ENCODE peak calls at places on chromosomes 5 and 9, in six cellular contexts. M is dorsolateral prefrontal cortex, O is brain microvascular endothelial cell, G is Peyer's patch, W is heart left ventricle, H is HCT116. L is an unnamed sample.

GRCh38 chr5:26121343-26121742 is 917.0 kb downstream of the CDH9 start:
- DNase-seq in M (no peak), O (no peak), G (no peak), W (no peak), H (no peak), L (no peak)

GRCh38 chr5:38780950-38781349 is 64.9 kb upstream of the OSMR start:
- DNase-seq in M (peak; percentile 58), O (peak; percentile 78), G (peak; percentile 54), W (peak; percentile 76), H (no peak), L (peak; percentile 68)

GRCh38 chr9:95753762-95754465 is 121.6 kb upstream of the ERCC6L2 start:
- DNase-seq in M (no peak), O (no peak), G (no peak), W (no peak), H (no peak), L (no peak)

GRCh38 chr9:122518226-122518625 is 715 bp upstream of the OR1J4 start:
- DNase-seq in M (no peak), O (no peak), G (no peak), W (no peak), H (no peak), L (no peak)

GRCh38 chr5:91357012-91357634 is 26.0 kb downstream of the ARRDC3 start:
- DNase-seq in M (no peak), O (no peak), G (no peak), W (no peak), H (no peak), L (no peak)

GRCh38 chr5:137304227-137304874 is 194.8 kb downstream of the SPOCK1 start:
- DNase-seq in M (peak; percentile 41), O (no peak), G (no peak), W (peak; percentile 41), H (no peak), L (no peak)

GRCh38 chr9:16268037-16269010 is 602.1 kb downstream of the BNC2 start:
- DNase-seq in M (no peak), O (no peak), G (no peak), W (no peak), H (no peak), L (no peak)

GRCh38 chr5:89929173-89929572 is 480.4 kb downstream of the CETN3 start:
- DNase-seq in M (no peak), O (no peak), G (no peak), W (no peak), H (peak; percentile 28), L (no peak)

GRCh38 chr5:6466975-6467567 is 18.4 kb downstream of the UBE2QL1 start:
- DNase-seq in M (no peak), O (no peak), G (no peak), W (no peak), H (no peak), L (no peak)

GRCh38 chr9:136675477-136676296 is 11.6 kb downstream of the AGPAT2 start:
- DNase-seq in M (no peak), O (no peak), G (peak; percentile 79), W (no peak), H (no peak), L (no peak)

GRCh38 chr9:97735070-97735600 is 38.0 kb upstream of the XPA start:
- DNase-seq in M (no peak), O (no peak), G (no peak), W (no peak), H (no peak), L (no peak)

GRCh38 chr9:98429613-98430012 is 174.2 kb upstream of the TBC1D2 start:
- DNase-seq in M (no peak), O (no peak), G (no peak), W (no peak), H (no peak), L (no peak)

DNA sequence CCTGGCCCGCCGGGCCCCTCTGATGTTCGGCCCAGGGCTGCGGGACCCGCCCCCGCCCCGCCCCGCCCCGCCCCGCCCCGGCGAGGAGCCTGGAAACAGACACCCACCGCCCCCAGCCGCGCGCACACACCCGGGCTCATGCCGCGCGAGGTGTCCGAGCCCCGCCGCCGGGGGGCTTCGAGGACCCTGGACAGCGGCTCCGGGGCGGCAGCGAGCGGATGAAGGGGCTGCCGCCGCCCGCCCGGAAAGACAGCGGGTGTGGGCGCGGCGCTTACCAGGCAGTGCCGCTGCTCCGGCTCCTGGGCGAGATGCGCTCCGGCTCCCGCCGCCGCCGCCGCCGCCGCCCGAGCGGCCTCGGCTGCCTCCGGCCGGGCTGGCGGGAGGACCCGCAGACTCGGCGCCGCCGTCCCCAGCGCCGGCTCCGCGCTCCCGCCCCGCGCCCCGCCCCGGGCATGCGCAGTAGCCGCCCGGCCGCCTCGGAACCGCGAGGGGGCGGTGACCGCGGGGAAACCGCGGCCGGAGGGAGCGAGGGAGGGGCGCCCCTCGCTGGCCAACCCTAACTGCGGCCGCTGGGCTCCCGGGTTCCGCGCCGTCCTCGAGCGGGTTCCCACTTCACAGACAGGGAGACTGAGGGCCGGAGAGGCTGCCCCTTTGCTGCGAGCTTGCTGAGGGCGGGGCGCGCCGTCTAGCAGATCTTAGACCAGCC is at the start of gene GPRIN1:
- DNase-seq in M (no peak), O (no peak), G (peak; percentile 60), W (peak; percentile 57), H (peak; percentile 18), L (peak; percentile 63)
- TF ChIP-seq CTCF in M (peak; percentile 26), O (peak; percentile 16), G (no peak), W (no peak), H (peak; percentile 34), L (peak; percentile 38)

GRCh38 chr5:132103969-132104391 is 30.4 kb downstream of the CSF2 start:
- DNase-seq in M (no peak), O (no peak), G (no peak), W (no peak), H (no peak), L (no peak)
- H3K27ac ChIP-seq in M (no peak overlapping the region), O (peak overlapping the region; percentile 86), G (peak overlapping the region; percentile 74), W (no peak overlapping the region), H (peak overlapping the region; percentile 78), L (no peak overlapping the region)

GRCh38 chr5:42374722-42375273 is 48.4 kb upstream of the GHR start:
- DNase-seq in M (no peak), O (no peak), G (no peak), W (no peak), H (no peak), L (no peak)
- TF ChIP-seq CTCF in M (no peak), O (no peak), G (no peak), W (no peak), H (no peak), L (no peak)

GRCh38 chr5:71932649-71933338 is 174.5 kb upstream of the MAP1B start:
- DNase-seq in M (peak; percentile 51), O (peak; percentile 84), G (peak; percentile 81), W (peak; percentile 76), H (peak; percentile 36), L (peak; percentile 35)

GRCh38 chr5:71937906-71938698 is 169.2 kb upstream of the MAP1B start:
- DNase-seq in M (peak; percentile 79), O (no peak), G (no peak), W (peak; percentile 46), H (no peak), L (no peak)

DNA sequence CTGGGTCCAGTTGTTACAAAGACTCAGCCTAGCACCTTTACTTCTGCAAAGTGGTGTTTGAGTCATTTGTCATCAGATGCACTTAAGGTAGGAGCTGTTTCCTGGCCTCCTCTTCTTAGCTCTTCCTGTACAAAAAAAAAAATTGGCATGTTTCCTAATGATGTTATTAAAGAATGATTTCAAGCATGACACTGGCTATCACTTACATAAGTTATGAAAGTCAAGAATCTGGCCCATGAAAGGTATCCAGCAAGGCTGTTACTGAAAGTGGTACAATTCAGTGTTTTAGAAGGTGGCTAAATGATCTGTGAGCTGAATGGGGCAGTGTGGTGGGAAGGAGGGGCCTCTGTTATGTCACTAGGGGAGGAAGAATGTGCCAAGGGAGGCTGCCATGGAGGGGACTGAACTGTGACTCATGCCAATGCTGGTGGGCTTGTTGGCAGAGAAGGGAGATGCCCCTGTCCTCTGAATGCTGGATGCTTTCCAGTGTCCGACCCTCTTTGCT is 175.1 kb upstream of the MAP1B start:
- DNase-seq in M (no peak), O (no peak), G (peak; percentile 48), W (no peak), H (peak; percentile 21), L (no peak)
- H3K27ac ChIP-seq in M (peak overlapping the region; percentile 44), O (peak overlapping the region; percentile 32), G (peak overlapping the region; percentile 85), W (peak overlapping the region; percentile 20), H (peak overlapping the region; percentile 54), L (no peak overlapping the region)

DNA sequence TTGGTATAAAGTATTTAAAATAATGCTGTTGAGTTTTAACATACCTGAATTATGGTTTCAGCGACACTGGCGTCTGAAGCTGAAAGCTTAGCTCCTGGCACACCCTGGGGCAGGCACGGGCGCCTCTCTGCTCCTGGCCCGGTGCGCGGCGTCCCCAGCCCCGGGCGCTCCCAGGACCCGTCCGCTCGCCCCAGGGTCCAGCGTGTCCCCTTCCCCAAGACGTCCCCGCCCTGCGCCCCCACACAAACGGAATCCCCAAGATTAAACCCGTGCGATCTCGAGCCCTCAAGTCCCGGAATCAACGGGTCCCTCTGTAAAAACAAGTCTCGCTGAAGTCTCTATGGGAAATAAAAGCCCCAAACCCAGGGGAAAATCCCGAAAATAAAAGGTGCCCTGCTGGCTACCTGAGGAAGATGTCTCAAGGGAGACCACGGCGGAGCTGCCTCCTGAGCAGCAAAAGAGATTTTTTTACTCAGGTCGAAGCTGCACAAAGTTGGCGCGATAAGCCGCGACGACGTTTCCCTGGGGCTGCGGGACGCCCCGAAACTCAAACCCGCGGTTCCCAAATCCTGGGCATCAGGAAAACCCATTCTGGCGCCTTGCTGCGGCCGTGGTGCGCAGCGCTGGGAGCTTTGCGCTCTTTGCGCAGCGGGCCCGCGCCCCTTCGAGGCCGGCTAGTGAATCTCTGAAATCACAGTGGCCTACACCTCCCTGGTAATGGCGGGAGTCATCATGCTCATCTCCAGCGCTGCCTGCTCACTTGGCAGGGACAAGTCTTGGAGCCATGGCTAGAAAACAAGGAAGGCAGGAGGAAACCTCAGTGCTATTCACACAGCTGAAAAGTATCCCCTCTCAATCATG is 6.3 kb upstream of the IFNA8 start:
- DNase-seq in M (peak; percentile 34), O (no peak), G (no peak), W (no peak), H (no peak), L (peak; percentile 30)
- TF ChIP-seq CTCF in M (no peak), O (peak; percentile 29), G (no peak), W (no peak), H (no peak), L (no peak)

GRCh38 chr9:110650261-110650660 is 18.3 kb upstream of the MUSK start:
- DNase-seq in M (no peak), O (peak; percentile 45), G (peak; percentile 49), W (no peak), H (no peak), L (no peak)
- H3K27ac ChIP-seq in M (peak overlapping the region; percentile 94), O (peak overlapping the region; percentile 70), G (peak overlapping the region; percentile 32), W (peak overlapping the region; percentile 61), H (no peak overlapping the region), L (peak overlapping the region; percentile 31)

GRCh38 chr9:113352006-113352405 is 2.7 kb downstream of the BSPRY start:
- DNase-seq in M (no peak), O (no peak), G (no peak), W (no peak), H (no peak), L (no peak)

GRCh38 chr9:113359385-113359784 is 10.0 kb downstream of the BSPRY start:
- DNase-seq in M (no peak), O (no peak), G (peak; percentile 19), W (no peak), H (no peak), L (no peak)

GRCh38 chr9:113356686-113357292 is 7.4 kb downstream of the BSPRY start:
- DNase-seq in M (no peak), O (no peak), G (no peak), W (no peak), H (no peak), L (no peak)

GRCh38 chr9:113352411-113352810 is 3.1 kb downstream of the BSPRY start:
- DNase-seq in M (no peak), O (no peak), G (no peak), W (no peak), H (no peak), L (no peak)

GRCh38 chr9:113355197-113355596 is 5.9 kb downstream of the BSPRY start:
- DNase-seq in M (no peak), O (no peak), G (peak; percentile 9), W (no peak), H (no peak), L (no peak)
- TF ChIP-seq CTCF in M (no peak), O (peak; percentile 43), G (no peak), W (no peak), H (peak; percentile 28), L (no peak)